ENCODE peak calls at places on chromosome 2, in eight cellular contexts. One of them, this sample, is unnamed.

GRCh38 chr2:143121079-143121478 is 8.1 kb upstream of the ARHGAP15 start:
- DNase-seq in AG04450: no peak
- DNase-seq in RWPE1: no peak
- DNase-seq in A549: no peak
- DNase-seq in trophoblast cell: no peak
- DNase-seq in neural progenitor cell: no peak
- DNase-seq in HCT116: no peak
- DNase-seq in CD8-positive, alpha-beta T cell: no peak
- DNase-seq in this sample: no peak

GRCh38 chr2:150459281-150459680 is 28.2 kb downstream of the RND3 start:
- DNase-seq in AG04450: no peak
- DNase-seq in RWPE1: no peak
- DNase-seq in A549: no peak
- DNase-seq in trophoblast cell: no peak
- DNase-seq in neural progenitor cell: no peak
- DNase-seq in HCT116: no peak
- DNase-seq in CD8-positive, alpha-beta T cell: no peak
- DNase-seq in this sample: no peak

GRCh38 chr2:205934443-205934842 is 151.5 kb downstream of the INO80D start:
- DNase-seq in AG04450: no peak
- DNase-seq in RWPE1: no peak
- DNase-seq in A549: peak; percentile 54
- DNase-seq in trophoblast cell: no peak
- DNase-seq in neural progenitor cell: no peak
- DNase-seq in HCT116: peak; percentile 19
- DNase-seq in CD8-positive, alpha-beta T cell: no peak
- DNase-seq in this sample: no peak

GRCh38 chr2:54558188-54558975 is 102.3 kb downstream of the SPTBN1 start:
- DNase-seq in AG04450: no peak
- DNase-seq in RWPE1: peak; percentile 71
- DNase-seq in A549: peak; percentile 78
- DNase-seq in trophoblast cell: peak; percentile 76
- DNase-seq in neural progenitor cell: peak; percentile 91
- DNase-seq in HCT116: peak; percentile 56
- DNase-seq in CD8-positive, alpha-beta T cell: peak; percentile 66
- DNase-seq in this sample: no peak

GRCh38 chr2:84841577-84841976 is 39.3 kb downstream of the TRABD2A start:
- DNase-seq in AG04450: no peak
- DNase-seq in RWPE1: no peak
- DNase-seq in A549: no peak
- DNase-seq in trophoblast cell: no peak
- DNase-seq in neural progenitor cell: no peak
- DNase-seq in HCT116: no peak
- DNase-seq in CD8-positive, alpha-beta T cell: no peak
- DNase-seq in this sample: no peak

GRCh38 chr2:196660264-196660663 is 20.7 kb downstream of the CCDC150 start:
- DNase-seq in AG04450: peak; percentile 18
- DNase-seq in RWPE1: no peak
- DNase-seq in A549: no peak
- DNase-seq in trophoblast cell: peak; percentile 17
- DNase-seq in neural progenitor cell: no peak
- DNase-seq in HCT116: no peak
- DNase-seq in CD8-positive, alpha-beta T cell: no peak
- DNase-seq in this sample: no peak

GRCh38 chr2:59339837-59340207 is 1098.7 kb upstream of the FANCL start:
- DNase-seq in AG04450: no peak
- DNase-seq in RWPE1: no peak
- DNase-seq in A549: no peak
- DNase-seq in trophoblast cell: no peak
- DNase-seq in neural progenitor cell: no peak
- DNase-seq in HCT116: no peak
- DNase-seq in CD8-positive, alpha-beta T cell: no peak
- DNase-seq in this sample: no peak

GRCh38 chr2:54675738-54676137 is 47.7 kb upstream of the EML6 start:
- DNase-seq in AG04450: no peak
- DNase-seq in RWPE1: no peak
- DNase-seq in A549: no peak
- DNase-seq in trophoblast cell: no peak
- DNase-seq in neural progenitor cell: no peak
- DNase-seq in HCT116: no peak
- DNase-seq in CD8-positive, alpha-beta T cell: no peak
- DNase-seq in this sample: no peak

GRCh38 chr2:96580771-96581170 is 44.2 kb downstream of the ARID5A start:
- DNase-seq in AG04450: no peak
- DNase-seq in RWPE1: peak; percentile 43
- DNase-seq in A549: peak; percentile 46
- DNase-seq in trophoblast cell: no peak
- DNase-seq in neural progenitor cell: peak; percentile 70
- DNase-seq in HCT116: peak; percentile 16
- DNase-seq in CD8-positive, alpha-beta T cell: no peak
- DNase-seq in this sample: no peak

GRCh38 chr2:196239622-196240587 is 68.5 kb upstream of the STK17B start:
- DNase-seq in AG04450: no peak
- DNase-seq in RWPE1: peak; percentile 59
- DNase-seq in A549: no peak
- DNase-seq in trophoblast cell: peak; percentile 89
- DNase-seq in neural progenitor cell: no peak
- DNase-seq in HCT116: peak; percentile 8
- DNase-seq in CD8-positive, alpha-beta T cell: peak; percentile 81
- DNase-seq in this sample: no peak

GRCh38 chr2:101776172-101777043 is 78.9 kb downstream of the MAP4K4 start:
- DNase-seq in AG04450: no peak
- DNase-seq in RWPE1: no peak
- DNase-seq in A549: peak; percentile 60
- DNase-seq in trophoblast cell: peak; percentile 40
- DNase-seq in neural progenitor cell: peak; percentile 39
- DNase-seq in HCT116: no peak
- DNase-seq in CD8-positive, alpha-beta T cell: no peak
- DNase-seq in this sample: no peak

GRCh38 chr2:24491626-24492282 is 700 bp downstream of the NCOA1 start:
- DNase-seq in AG04450: no peak
- DNase-seq in RWPE1: peak; percentile 20
- DNase-seq in A549: no peak
- DNase-seq in trophoblast cell: peak; percentile 46
- DNase-seq in neural progenitor cell: peak; percentile 75
- DNase-seq in HCT116: no peak
- DNase-seq in CD8-positive, alpha-beta T cell: peak; percentile 57
- DNase-seq in this sample: peak; percentile 62

GRCh38 chr2:28689764-28690163 is 61.9 kb upstream of the PPP1CB start:
- DNase-seq in AG04450: no peak
- DNase-seq in RWPE1: no peak
- DNase-seq in A549: no peak
- DNase-seq in trophoblast cell: peak; percentile 43
- DNase-seq in neural progenitor cell: no peak
- DNase-seq in HCT116: no peak
- DNase-seq in CD8-positive, alpha-beta T cell: no peak
- DNase-seq in this sample: no peak

GRCh38 chr2:28802975-28803429 is 7.6 kb upstream of the SPDYA start:
- DNase-seq in AG04450: peak; percentile 43
- DNase-seq in RWPE1: no peak
- DNase-seq in A549: peak; percentile 63
- DNase-seq in trophoblast cell: no peak
- DNase-seq in neural progenitor cell: no peak
- DNase-seq in HCT116: no peak
- DNase-seq in CD8-positive, alpha-beta T cell: no peak
- DNase-seq in this sample: no peak

GRCh38 chr2:192700934-192701333 is 506.2 kb upstream of the TMEFF2 start:
- DNase-seq in AG04450: no peak
- DNase-seq in RWPE1: peak; percentile 42
- DNase-seq in A549: no peak
- DNase-seq in trophoblast cell: no peak
- DNase-seq in neural progenitor cell: no peak
- DNase-seq in HCT116: no peak
- DNase-seq in CD8-positive, alpha-beta T cell: no peak
- DNase-seq in this sample: no peak

GRCh38 chr2:215899111-215900074 is 114.0 kb downstream of the MREG start:
- DNase-seq in AG04450: no peak
- DNase-seq in RWPE1: no peak
- DNase-seq in A549: no peak
- DNase-seq in trophoblast cell: no peak
- DNase-seq in neural progenitor cell: no peak
- DNase-seq in HCT116: no peak
- DNase-seq in CD8-positive, alpha-beta T cell: no peak
- DNase-seq in this sample: no peak

GRCh38 chr2:149994057-149994728 is 406.6 kb upstream of the MMADHC start:
- DNase-seq in AG04450: no peak
- DNase-seq in RWPE1: peak; percentile 80
- DNase-seq in A549: peak; percentile 65
- DNase-seq in trophoblast cell: peak; percentile 42
- DNase-seq in neural progenitor cell: no peak
- DNase-seq in HCT116: peak; percentile 73
- DNase-seq in CD8-positive, alpha-beta T cell: no peak
- DNase-seq in this sample: no peak

GRCh38 chr2:215573495-215573894 is 137.6 kb upstream of the FN1 start:
- DNase-seq in AG04450: no peak
- DNase-seq in RWPE1: no peak
- DNase-seq in A549: no peak
- DNase-seq in trophoblast cell: no peak
- DNase-seq in neural progenitor cell: no peak
- DNase-seq in HCT116: no peak
- DNase-seq in CD8-positive, alpha-beta T cell: no peak
- DNase-seq in this sample: no peak

DNA sequence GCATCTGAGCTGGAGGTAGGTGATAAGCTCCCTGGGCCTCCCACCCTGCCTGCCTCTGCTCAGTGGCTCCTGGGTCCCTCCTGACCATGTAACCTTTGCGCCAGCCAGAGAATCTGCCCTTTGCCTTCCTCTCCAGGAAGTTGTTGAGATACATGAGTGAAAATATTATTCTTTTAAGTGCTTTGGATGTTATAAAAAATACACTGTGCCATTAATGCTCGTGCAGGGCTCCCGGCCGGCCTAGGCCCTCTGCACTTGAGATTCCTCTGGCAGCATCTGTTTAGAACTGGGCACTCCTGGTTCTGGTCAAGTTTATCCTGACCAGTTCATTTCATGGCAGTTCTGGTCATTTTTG is 18.8 kb downstream of the AGAP1 start:
- DNase-seq in AG04450: no peak
- DNase-seq in RWPE1: no peak
- DNase-seq in A549: no peak
- DNase-seq in trophoblast cell: no peak
- DNase-seq in neural progenitor cell: no peak
- DNase-seq in HCT116: no peak
- DNase-seq in CD8-positive, alpha-beta T cell: no peak
- DNase-seq in this sample: no peak
- H3K27ac ChIP-seq in AG04450: no peak overlapping the region
- H3K27ac ChIP-seq in RWPE1: no peak overlapping the region
- H3K27ac ChIP-seq in A549: no peak overlapping the region
- H3K27ac ChIP-seq in trophoblast cell: no peak overlapping the region
- H3K27ac ChIP-seq in neural progenitor cell: no peak overlapping the region
- H3K27ac ChIP-seq in HCT116: no peak overlapping the region
- H3K27ac ChIP-seq in CD8-positive, alpha-beta T cell: no peak overlapping the region
- H3K27ac ChIP-seq in this sample: no peak overlapping the region

GRCh38 chr2:106953236-106953635 is 67.3 kb upstream of the ST6GAL2 start:
- DNase-seq in AG04450: no peak
- DNase-seq in RWPE1: no peak
- DNase-seq in A549: no peak
- DNase-seq in trophoblast cell: no peak
- DNase-seq in neural progenitor cell: no peak
- DNase-seq in HCT116: no peak
- DNase-seq in CD8-positive, alpha-beta T cell: no peak
- DNase-seq in this sample: no peak
- H3K27ac ChIP-seq in AG04450: no peak overlapping the region
- H3K27ac ChIP-seq in RWPE1: no peak overlapping the region
- H3K27ac ChIP-seq in A549: no peak overlapping the region
- H3K27ac ChIP-seq in trophoblast cell: no peak overlapping the region
- H3K27ac ChIP-seq in neural progenitor cell: no peak overlapping the region
- H3K27ac ChIP-seq in HCT116: no peak overlapping the region
- H3K27ac ChIP-seq in CD8-positive, alpha-beta T cell: no peak overlapping the region
- H3K27ac ChIP-seq in this sample: no peak overlapping the region

GRCh38 chr2:109265953-109266352 is 136.9 kb downstream of the SH3RF3 start:
- DNase-seq in AG04450: no peak
- DNase-seq in RWPE1: no peak
- DNase-seq in A549: no peak
- DNase-seq in trophoblast cell: no peak
- DNase-seq in neural progenitor cell: no peak
- DNase-seq in HCT116: no peak
- DNase-seq in CD8-positive, alpha-beta T cell: no peak
- DNase-seq in this sample: no peak

GRCh38 chr2:109264595-109265328 is 135.8 kb downstream of the SH3RF3 start:
- DNase-seq in AG04450: peak; percentile 43
- DNase-seq in RWPE1: no peak
- DNase-seq in A549: no peak
- DNase-seq in trophoblast cell: no peak
- DNase-seq in neural progenitor cell: no peak
- DNase-seq in HCT116: no peak
- DNase-seq in CD8-positive, alpha-beta T cell: no peak
- DNase-seq in this sample: no peak

GRCh38 chr2:109266998-109267854 is 138.2 kb downstream of the SH3RF3 start:
- DNase-seq in AG04450: no peak
- DNase-seq in RWPE1: peak; percentile 52
- DNase-seq in A549: no peak
- DNase-seq in trophoblast cell: peak; percentile 73
- DNase-seq in neural progenitor cell: peak; percentile 18
- DNase-seq in HCT116: no peak
- DNase-seq in CD8-positive, alpha-beta T cell: no peak
- DNase-seq in this sample: no peak

GRCh38 chr2:109265369-109265768 is 136.4 kb downstream of the SH3RF3 start:
- DNase-seq in AG04450: no peak
- DNase-seq in RWPE1: no peak
- DNase-seq in A549: no peak
- DNase-seq in trophoblast cell: no peak
- DNase-seq in neural progenitor cell: no peak
- DNase-seq in HCT116: no peak
- DNase-seq in CD8-positive, alpha-beta T cell: no peak
- DNase-seq in this sample: no peak

GRCh38 chr2:109266511-109266910 is 137.5 kb downstream of the SH3RF3 start:
- DNase-seq in AG04450: no peak
- DNase-seq in RWPE1: no peak
- DNase-seq in A549: no peak
- DNase-seq in trophoblast cell: no peak
- DNase-seq in neural progenitor cell: no peak
- DNase-seq in HCT116: no peak
- DNase-seq in CD8-positive, alpha-beta T cell: no peak
- DNase-seq in this sample: no peak
- H3K27ac ChIP-seq in AG04450: no peak overlapping the region
- H3K27ac ChIP-seq in RWPE1: peak overlapping the region; percentile 12
- H3K27ac ChIP-seq in A549: no peak overlapping the region
- H3K27ac ChIP-seq in trophoblast cell: no peak overlapping the region
- H3K27ac ChIP-seq in neural progenitor cell: no peak overlapping the region
- H3K27ac ChIP-seq in HCT116: no peak overlapping the region
- H3K27ac ChIP-seq in CD8-positive, alpha-beta T cell: no peak overlapping the region
- H3K27ac ChIP-seq in this sample: no peak overlapping the region

DNA sequence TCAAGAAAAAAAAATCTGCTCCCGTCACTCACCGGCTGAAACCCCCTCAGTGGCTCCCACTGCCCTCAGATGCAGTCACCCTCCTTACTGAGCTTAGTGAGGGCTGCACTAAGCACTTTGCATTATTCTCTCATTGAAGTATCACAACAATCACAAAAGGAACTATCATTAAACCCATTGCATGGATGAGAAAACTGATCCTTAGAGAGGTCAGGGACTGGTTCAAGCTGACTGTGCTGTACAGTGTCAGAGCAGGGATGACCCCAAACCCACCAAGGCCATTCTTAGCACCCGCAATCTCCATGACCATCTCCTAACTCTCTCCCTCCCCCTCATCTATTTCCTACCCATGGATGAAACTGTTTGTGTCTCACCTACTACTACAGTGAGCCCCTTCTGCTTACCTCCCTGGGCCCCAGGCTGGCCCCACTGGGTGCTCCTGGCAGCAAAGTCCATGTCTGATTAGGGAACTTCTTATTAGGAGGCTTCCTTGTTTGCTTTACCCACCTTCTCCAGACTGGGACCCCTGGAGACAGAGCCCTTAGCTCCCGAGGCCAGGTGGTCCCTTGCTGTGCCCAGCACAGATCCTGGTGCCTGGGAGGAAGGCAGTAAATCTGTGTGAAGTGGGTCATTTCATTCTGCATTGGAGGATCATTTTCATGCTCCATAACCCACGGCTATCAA is 139.3 kb upstream of the ID2 start:
- DNase-seq in AG04450: no peak
- DNase-seq in RWPE1: no peak
- DNase-seq in A549: no peak
- DNase-seq in trophoblast cell: no peak
- DNase-seq in neural progenitor cell: no peak
- DNase-seq in HCT116: no peak
- DNase-seq in CD8-positive, alpha-beta T cell: no peak
- DNase-seq in this sample: no peak
- H3K27ac ChIP-seq in AG04450: no peak overlapping the region
- H3K27ac ChIP-seq in RWPE1: no peak overlapping the region
- H3K27ac ChIP-seq in A549: no peak overlapping the region
- H3K27ac ChIP-seq in trophoblast cell: no peak overlapping the region
- H3K27ac ChIP-seq in neural progenitor cell: no peak overlapping the region
- H3K27ac ChIP-seq in HCT116: no peak overlapping the region
- H3K27ac ChIP-seq in CD8-positive, alpha-beta T cell: no peak overlapping the region
- H3K27ac ChIP-seq in this sample: no peak overlapping the region